ENCODE peak calls at places on chromosome 2, in eight cellular contexts. One of them, this sample, is unnamed.

GRCh38 chr2:15965564-15966019 is 25.2 kb downstream of the MYCN start:
- DNase-seq in CD8-positive, alpha-beta T cell: no peak
- DNase-seq in NCI-H774: no peak
- DNase-seq in stimulated activated naive CD8-positive, alpha-beta T cell treated with anti-CD3 and anti-CD28 coated beads, Interleukin-15, Interleukin-2, amounts not matched to agents 100 U/mL and 50 U/mL, for 24 hours: peak; percentile 80
- DNase-seq in hippocampal formation: no peak
- DNase-seq in NCI-H1417: no peak
- DNase-seq in stimulated activated CD4-positive, alpha-beta T cell treated with anti-CD3 and anti-CD28 coated beads, Interleukin-12 subunit alpha, Interleukin-12 subunit beta, amount 100 ng/mL, for 24 hours: peak; percentile 45
- DNase-seq in T-cell: peak; percentile 23
- DNase-seq in this sample: no peak

GRCh38 chr2:8169443-8169842 is 512.4 kb upstream of the ID2 start:
- DNase-seq in CD8-positive, alpha-beta T cell: no peak
- DNase-seq in NCI-H774: no peak
- DNase-seq in stimulated activated naive CD8-positive, alpha-beta T cell treated with anti-CD3 and anti-CD28 coated beads, Interleukin-15, Interleukin-2, amounts not matched to agents 100 U/mL and 50 U/mL, for 24 hours: no peak
- DNase-seq in hippocampal formation: no peak
- DNase-seq in NCI-H1417: no peak
- DNase-seq in stimulated activated CD4-positive, alpha-beta T cell treated with anti-CD3 and anti-CD28 coated beads, Interleukin-12 subunit alpha, Interleukin-12 subunit beta, amount 100 ng/mL, for 24 hours: no peak
- DNase-seq in T-cell: no peak
- DNase-seq in this sample: no peak

GRCh38 chr2:226705965-226706364 is 93.7 kb downstream of the IRS1 start:
- DNase-seq in CD8-positive, alpha-beta T cell: no peak
- DNase-seq in NCI-H774: no peak
- DNase-seq in stimulated activated naive CD8-positive, alpha-beta T cell treated with anti-CD3 and anti-CD28 coated beads, Interleukin-15, Interleukin-2, amounts not matched to agents 100 U/mL and 50 U/mL, for 24 hours: no peak
- DNase-seq in hippocampal formation: no peak
- DNase-seq in NCI-H1417: no peak
- DNase-seq in stimulated activated CD4-positive, alpha-beta T cell treated with anti-CD3 and anti-CD28 coated beads, Interleukin-12 subunit alpha, Interleukin-12 subunit beta, amount 100 ng/mL, for 24 hours: no peak
- DNase-seq in T-cell: no peak
- DNase-seq in this sample: no peak

GRCh38 chr2:65991332-65991731 is 443.6 kb upstream of the MEIS1 start:
- DNase-seq in CD8-positive, alpha-beta T cell: no peak
- DNase-seq in NCI-H774: no peak
- DNase-seq in stimulated activated naive CD8-positive, alpha-beta T cell treated with anti-CD3 and anti-CD28 coated beads, Interleukin-15, Interleukin-2, amounts not matched to agents 100 U/mL and 50 U/mL, for 24 hours: no peak
- DNase-seq in hippocampal formation: no peak
- DNase-seq in NCI-H1417: peak; percentile 63
- DNase-seq in stimulated activated CD4-positive, alpha-beta T cell treated with anti-CD3 and anti-CD28 coated beads, Interleukin-12 subunit alpha, Interleukin-12 subunit beta, amount 100 ng/mL, for 24 hours: no peak
- DNase-seq in T-cell: no peak
- DNase-seq in this sample: peak; percentile 96

GRCh38 chr2:100852999-100853908 is 33.3 kb downstream of the NPAS2 start:
- DNase-seq in CD8-positive, alpha-beta T cell: no peak
- DNase-seq in NCI-H774: no peak
- DNase-seq in stimulated activated naive CD8-positive, alpha-beta T cell treated with anti-CD3 and anti-CD28 coated beads, Interleukin-15, Interleukin-2, amounts not matched to agents 100 U/mL and 50 U/mL, for 24 hours: no peak
- DNase-seq in hippocampal formation: no peak
- DNase-seq in NCI-H1417: peak; percentile 6
- DNase-seq in stimulated activated CD4-positive, alpha-beta T cell treated with anti-CD3 and anti-CD28 coated beads, Interleukin-12 subunit alpha, Interleukin-12 subunit beta, amount 100 ng/mL, for 24 hours: no peak
- DNase-seq in T-cell: no peak
- DNase-seq in this sample: peak; percentile 5

GRCh38 chr2:128237911-128238697 is 80.6 kb downstream of the HS6ST1 start:
- DNase-seq in CD8-positive, alpha-beta T cell: no peak
- DNase-seq in NCI-H774: no peak
- DNase-seq in stimulated activated naive CD8-positive, alpha-beta T cell treated with anti-CD3 and anti-CD28 coated beads, Interleukin-15, Interleukin-2, amounts not matched to agents 100 U/mL and 50 U/mL, for 24 hours: no peak
- DNase-seq in hippocampal formation: peak; percentile 69
- DNase-seq in NCI-H1417: no peak
- DNase-seq in stimulated activated CD4-positive, alpha-beta T cell treated with anti-CD3 and anti-CD28 coated beads, Interleukin-12 subunit alpha, Interleukin-12 subunit beta, amount 100 ng/mL, for 24 hours: no peak
- DNase-seq in T-cell: no peak
- DNase-seq in this sample: no peak

GRCh38 chr2:183868707-183869106 is 729.6 kb upstream of the ZNF804A start:
- DNase-seq in CD8-positive, alpha-beta T cell: no peak
- DNase-seq in NCI-H774: no peak
- DNase-seq in stimulated activated naive CD8-positive, alpha-beta T cell treated with anti-CD3 and anti-CD28 coated beads, Interleukin-15, Interleukin-2, amounts not matched to agents 100 U/mL and 50 U/mL, for 24 hours: no peak
- DNase-seq in hippocampal formation: no peak
- DNase-seq in NCI-H1417: peak; percentile 21
- DNase-seq in stimulated activated CD4-positive, alpha-beta T cell treated with anti-CD3 and anti-CD28 coated beads, Interleukin-12 subunit alpha, Interleukin-12 subunit beta, amount 100 ng/mL, for 24 hours: no peak
- DNase-seq in T-cell: no peak
- DNase-seq in this sample: no peak

GRCh38 chr2:83323055-83323454 is 1136.0 kb downstream of the SUCLG1 start:
- DNase-seq in CD8-positive, alpha-beta T cell: no peak
- DNase-seq in NCI-H774: no peak
- DNase-seq in stimulated activated naive CD8-positive, alpha-beta T cell treated with anti-CD3 and anti-CD28 coated beads, Interleukin-15, Interleukin-2, amounts not matched to agents 100 U/mL and 50 U/mL, for 24 hours: no peak
- DNase-seq in hippocampal formation: no peak
- DNase-seq in NCI-H1417: no peak
- DNase-seq in stimulated activated CD4-positive, alpha-beta T cell treated with anti-CD3 and anti-CD28 coated beads, Interleukin-12 subunit alpha, Interleukin-12 subunit beta, amount 100 ng/mL, for 24 hours: no peak
- DNase-seq in T-cell: no peak
- DNase-seq in this sample: no peak

GRCh38 chr2:240952496-240953246 is 45.7 kb upstream of the SNED1 start:
- DNase-seq in CD8-positive, alpha-beta T cell: no peak
- DNase-seq in NCI-H774: no peak
- DNase-seq in stimulated activated naive CD8-positive, alpha-beta T cell treated with anti-CD3 and anti-CD28 coated beads, Interleukin-15, Interleukin-2, amounts not matched to agents 100 U/mL and 50 U/mL, for 24 hours: no peak
- DNase-seq in hippocampal formation: no peak
- DNase-seq in NCI-H1417: no peak
- DNase-seq in stimulated activated CD4-positive, alpha-beta T cell treated with anti-CD3 and anti-CD28 coated beads, Interleukin-12 subunit alpha, Interleukin-12 subunit beta, amount 100 ng/mL, for 24 hours: no peak
- DNase-seq in T-cell: no peak
- DNase-seq in this sample: no peak

GRCh38 chr2:240820014-240820606 is at the start of gene KIF1A:
- DNase-seq in CD8-positive, alpha-beta T cell: no peak
- DNase-seq in NCI-H774: peak; percentile 95
- DNase-seq in stimulated activated naive CD8-positive, alpha-beta T cell treated with anti-CD3 and anti-CD28 coated beads, Interleukin-15, Interleukin-2, amounts not matched to agents 100 U/mL and 50 U/mL, for 24 hours: peak; percentile 27
- DNase-seq in hippocampal formation: peak; percentile 90
- DNase-seq in NCI-H1417: peak; percentile 98
- DNase-seq in stimulated activated CD4-positive, alpha-beta T cell treated with anti-CD3 and anti-CD28 coated beads, Interleukin-12 subunit alpha, Interleukin-12 subunit beta, amount 100 ng/mL, for 24 hours: no peak
- DNase-seq in T-cell: no peak
- DNase-seq in this sample: peak; percentile 76

GRCh38 chr2:91477731-91478672 is 2786.5 kb downstream of the RPIA start:
- DNase-seq in CD8-positive, alpha-beta T cell: no peak
- DNase-seq in NCI-H774: no peak
- DNase-seq in stimulated activated naive CD8-positive, alpha-beta T cell treated with anti-CD3 and anti-CD28 coated beads, Interleukin-15, Interleukin-2, amounts not matched to agents 100 U/mL and 50 U/mL, for 24 hours: peak; percentile 27
- DNase-seq in hippocampal formation: no peak
- DNase-seq in NCI-H1417: no peak
- DNase-seq in stimulated activated CD4-positive, alpha-beta T cell treated with anti-CD3 and anti-CD28 coated beads, Interleukin-12 subunit alpha, Interleukin-12 subunit beta, amount 100 ng/mL, for 24 hours: no peak
- DNase-seq in T-cell: no peak
- DNase-seq in this sample: no peak

GRCh38 chr2:38615237-38615636 is 12.5 kb upstream of the HNRNPLL start:
- DNase-seq in CD8-positive, alpha-beta T cell: no peak
- DNase-seq in NCI-H774: no peak
- DNase-seq in stimulated activated naive CD8-positive, alpha-beta T cell treated with anti-CD3 and anti-CD28 coated beads, Interleukin-15, Interleukin-2, amounts not matched to agents 100 U/mL and 50 U/mL, for 24 hours: no peak
- DNase-seq in hippocampal formation: no peak
- DNase-seq in NCI-H1417: no peak
- DNase-seq in stimulated activated CD4-positive, alpha-beta T cell treated with anti-CD3 and anti-CD28 coated beads, Interleukin-12 subunit alpha, Interleukin-12 subunit beta, amount 100 ng/mL, for 24 hours: no peak
- DNase-seq in T-cell: no peak
- DNase-seq in this sample: no peak

GRCh38 chr2:61343141-61343540 is 127.7 kb downstream of the USP34 start:
- DNase-seq in CD8-positive, alpha-beta T cell: no peak
- DNase-seq in NCI-H774: no peak
- DNase-seq in stimulated activated naive CD8-positive, alpha-beta T cell treated with anti-CD3 and anti-CD28 coated beads, Interleukin-15, Interleukin-2, amounts not matched to agents 100 U/mL and 50 U/mL, for 24 hours: no peak
- DNase-seq in hippocampal formation: no peak
- DNase-seq in NCI-H1417: no peak
- DNase-seq in stimulated activated CD4-positive, alpha-beta T cell treated with anti-CD3 and anti-CD28 coated beads, Interleukin-12 subunit alpha, Interleukin-12 subunit beta, amount 100 ng/mL, for 24 hours: no peak
- DNase-seq in T-cell: no peak
- DNase-seq in this sample: no peak

GRCh38 chr2:70967189-70967588 is 11.2 kb upstream of the ANKRD53 start:
- DNase-seq in CD8-positive, alpha-beta T cell: no peak
- DNase-seq in NCI-H774: no peak
- DNase-seq in stimulated activated naive CD8-positive, alpha-beta T cell treated with anti-CD3 and anti-CD28 coated beads, Interleukin-15, Interleukin-2, amounts not matched to agents 100 U/mL and 50 U/mL, for 24 hours: no peak
- DNase-seq in hippocampal formation: no peak
- DNase-seq in NCI-H1417: no peak
- DNase-seq in stimulated activated CD4-positive, alpha-beta T cell treated with anti-CD3 and anti-CD28 coated beads, Interleukin-12 subunit alpha, Interleukin-12 subunit beta, amount 100 ng/mL, for 24 hours: no peak
- DNase-seq in T-cell: no peak
- DNase-seq in this sample: no peak

GRCh38 chr2:191056218-191056617 is 42.2 kb upstream of the STAT1 start:
- DNase-seq in CD8-positive, alpha-beta T cell: no peak
- DNase-seq in NCI-H774: no peak
- DNase-seq in stimulated activated naive CD8-positive, alpha-beta T cell treated with anti-CD3 and anti-CD28 coated beads, Interleukin-15, Interleukin-2, amounts not matched to agents 100 U/mL and 50 U/mL, for 24 hours: no peak
- DNase-seq in hippocampal formation: no peak
- DNase-seq in NCI-H1417: no peak
- DNase-seq in stimulated activated CD4-positive, alpha-beta T cell treated with anti-CD3 and anti-CD28 coated beads, Interleukin-12 subunit alpha, Interleukin-12 subunit beta, amount 100 ng/mL, for 24 hours: no peak
- DNase-seq in T-cell: no peak
- DNase-seq in this sample: no peak

GRCh38 chr2:18132697-18133096 is 254.2 kb downstream of the KCNS3 start:
- DNase-seq in CD8-positive, alpha-beta T cell: no peak
- DNase-seq in NCI-H774: no peak
- DNase-seq in stimulated activated naive CD8-positive, alpha-beta T cell treated with anti-CD3 and anti-CD28 coated beads, Interleukin-15, Interleukin-2, amounts not matched to agents 100 U/mL and 50 U/mL, for 24 hours: no peak
- DNase-seq in hippocampal formation: no peak
- DNase-seq in NCI-H1417: no peak
- DNase-seq in stimulated activated CD4-positive, alpha-beta T cell treated with anti-CD3 and anti-CD28 coated beads, Interleukin-12 subunit alpha, Interleukin-12 subunit beta, amount 100 ng/mL, for 24 hours: no peak
- DNase-seq in T-cell: no peak
- DNase-seq in this sample: no peak

GRCh38 chr2:203237501-203238238 is 1.1 kb upstream of the CYP20A1 start:
- DNase-seq in CD8-positive, alpha-beta T cell: no peak
- DNase-seq in NCI-H774: no peak
- DNase-seq in stimulated activated naive CD8-positive, alpha-beta T cell treated with anti-CD3 and anti-CD28 coated beads, Interleukin-15, Interleukin-2, amounts not matched to agents 100 U/mL and 50 U/mL, for 24 hours: no peak
- DNase-seq in hippocampal formation: no peak
- DNase-seq in NCI-H1417: peak; percentile 56
- DNase-seq in stimulated activated CD4-positive, alpha-beta T cell treated with anti-CD3 and anti-CD28 coated beads, Interleukin-12 subunit alpha, Interleukin-12 subunit beta, amount 100 ng/mL, for 24 hours: no peak
- DNase-seq in T-cell: no peak
- DNase-seq in this sample: no peak

GRCh38 chr2:64599469-64599868 is 54.2 kb downstream of the SERTAD2 start:
- DNase-seq in CD8-positive, alpha-beta T cell: no peak
- DNase-seq in NCI-H774: no peak
- DNase-seq in stimulated activated naive CD8-positive, alpha-beta T cell treated with anti-CD3 and anti-CD28 coated beads, Interleukin-15, Interleukin-2, amounts not matched to agents 100 U/mL and 50 U/mL, for 24 hours: no peak
- DNase-seq in hippocampal formation: no peak
- DNase-seq in NCI-H1417: peak; percentile 42
- DNase-seq in stimulated activated CD4-positive, alpha-beta T cell treated with anti-CD3 and anti-CD28 coated beads, Interleukin-12 subunit alpha, Interleukin-12 subunit beta, amount 100 ng/mL, for 24 hours: no peak
- DNase-seq in T-cell: no peak
- DNase-seq in this sample: no peak

GRCh38 chr2:219247678-219248642 is 2.7 kb downstream of the STK16 start:
- DNase-seq in CD8-positive, alpha-beta T cell: peak; percentile 28
- DNase-seq in NCI-H774: no peak
- DNase-seq in stimulated activated naive CD8-positive, alpha-beta T cell treated with anti-CD3 and anti-CD28 coated beads, Interleukin-15, Interleukin-2, amounts not matched to agents 100 U/mL and 50 U/mL, for 24 hours: peak; percentile 69
- DNase-seq in hippocampal formation: no peak
- DNase-seq in NCI-H1417: no peak
- DNase-seq in stimulated activated CD4-positive, alpha-beta T cell treated with anti-CD3 and anti-CD28 coated beads, Interleukin-12 subunit alpha, Interleukin-12 subunit beta, amount 100 ng/mL, for 24 hours: peak; percentile 43
- DNase-seq in T-cell: peak; percentile 28
- DNase-seq in this sample: no peak

GRCh38 chr2:134426721-134427120 is 172.8 kb downstream of the MGAT5 start:
- DNase-seq in CD8-positive, alpha-beta T cell: no peak
- DNase-seq in NCI-H774: no peak
- DNase-seq in stimulated activated naive CD8-positive, alpha-beta T cell treated with anti-CD3 and anti-CD28 coated beads, Interleukin-15, Interleukin-2, amounts not matched to agents 100 U/mL and 50 U/mL, for 24 hours: no peak
- DNase-seq in hippocampal formation: no peak
- DNase-seq in NCI-H1417: no peak
- DNase-seq in stimulated activated CD4-positive, alpha-beta T cell treated with anti-CD3 and anti-CD28 coated beads, Interleukin-12 subunit alpha, Interleukin-12 subunit beta, amount 100 ng/mL, for 24 hours: no peak
- DNase-seq in T-cell: no peak
- DNase-seq in this sample: no peak

GRCh38 chr2:190121971-190122370 is 59.4 kb upstream of the MSTN start:
- DNase-seq in CD8-positive, alpha-beta T cell: no peak
- DNase-seq in NCI-H774: no peak
- DNase-seq in stimulated activated naive CD8-positive, alpha-beta T cell treated with anti-CD3 and anti-CD28 coated beads, Interleukin-15, Interleukin-2, amounts not matched to agents 100 U/mL and 50 U/mL, for 24 hours: no peak
- DNase-seq in hippocampal formation: peak; percentile 89
- DNase-seq in NCI-H1417: peak; percentile 7
- DNase-seq in stimulated activated CD4-positive, alpha-beta T cell treated with anti-CD3 and anti-CD28 coated beads, Interleukin-12 subunit alpha, Interleukin-12 subunit beta, amount 100 ng/mL, for 24 hours: no peak
- DNase-seq in T-cell: no peak
- DNase-seq in this sample: peak; percentile 11

GRCh38 chr2:203498161-203498560 is 36.9 kb downstream of the RAPH1 start:
- DNase-seq in CD8-positive, alpha-beta T cell: no peak
- DNase-seq in NCI-H774: no peak
- DNase-seq in stimulated activated naive CD8-positive, alpha-beta T cell treated with anti-CD3 and anti-CD28 coated beads, Interleukin-15, Interleukin-2, amounts not matched to agents 100 U/mL and 50 U/mL, for 24 hours: no peak
- DNase-seq in hippocampal formation: no peak
- DNase-seq in NCI-H1417: no peak
- DNase-seq in stimulated activated CD4-positive, alpha-beta T cell treated with anti-CD3 and anti-CD28 coated beads, Interleukin-12 subunit alpha, Interleukin-12 subunit beta, amount 100 ng/mL, for 24 hours: no peak
- DNase-seq in T-cell: no peak
- DNase-seq in this sample: no peak

GRCh38 chr2:65320042-65320711 is 92.5 kb downstream of the ACTR2 start:
- DNase-seq in CD8-positive, alpha-beta T cell: no peak
- DNase-seq in NCI-H774: no peak
- DNase-seq in stimulated activated naive CD8-positive, alpha-beta T cell treated with anti-CD3 and anti-CD28 coated beads, Interleukin-15, Interleukin-2, amounts not matched to agents 100 U/mL and 50 U/mL, for 24 hours: no peak
- DNase-seq in hippocampal formation: no peak
- DNase-seq in NCI-H1417: no peak
- DNase-seq in stimulated activated CD4-positive, alpha-beta T cell treated with anti-CD3 and anti-CD28 coated beads, Interleukin-12 subunit alpha, Interleukin-12 subunit beta, amount 100 ng/mL, for 24 hours: no peak
- DNase-seq in T-cell: no peak
- DNase-seq in this sample: no peak

GRCh38 chr2:45345331-45346305 is 265.4 kb downstream of the SRBD1 start:
- DNase-seq in CD8-positive, alpha-beta T cell: no peak
- DNase-seq in NCI-H774: no peak
- DNase-seq in stimulated activated naive CD8-positive, alpha-beta T cell treated with anti-CD3 and anti-CD28 coated beads, Interleukin-15, Interleukin-2, amounts not matched to agents 100 U/mL and 50 U/mL, for 24 hours: no peak
- DNase-seq in hippocampal formation: no peak
- DNase-seq in NCI-H1417: peak; percentile 76
- DNase-seq in stimulated activated CD4-positive, alpha-beta T cell treated with anti-CD3 and anti-CD28 coated beads, Interleukin-12 subunit alpha, Interleukin-12 subunit beta, amount 100 ng/mL, for 24 hours: no peak
- DNase-seq in T-cell: no peak
- DNase-seq in this sample: no peak

GRCh38 chr2:173982182-173982714 is 17.1 kb upstream of the SP3 start:
- DNase-seq in CD8-positive, alpha-beta T cell: no peak
- DNase-seq in NCI-H774: no peak
- DNase-seq in stimulated activated naive CD8-positive, alpha-beta T cell treated with anti-CD3 and anti-CD28 coated beads, Interleukin-15, Interleukin-2, amounts not matched to agents 100 U/mL and 50 U/mL, for 24 hours: no peak
- DNase-seq in hippocampal formation: no peak
- DNase-seq in NCI-H1417: no peak
- DNase-seq in stimulated activated CD4-positive, alpha-beta T cell treated with anti-CD3 and anti-CD28 coated beads, Interleukin-12 subunit alpha, Interleukin-12 subunit beta, amount 100 ng/mL, for 24 hours: no peak
- DNase-seq in T-cell: no peak
- DNase-seq in this sample: no peak

GRCh38 chr2:44768438-44769236 is 172.9 kb upstream of the SIX3 start:
- DNase-seq in CD8-positive, alpha-beta T cell: no peak
- DNase-seq in NCI-H774: no peak
- DNase-seq in stimulated activated naive CD8-positive, alpha-beta T cell treated with anti-CD3 and anti-CD28 coated beads, Interleukin-15, Interleukin-2, amounts not matched to agents 100 U/mL and 50 U/mL, for 24 hours: no peak
- DNase-seq in hippocampal formation: no peak
- DNase-seq in NCI-H1417: no peak
- DNase-seq in stimulated activated CD4-positive, alpha-beta T cell treated with anti-CD3 and anti-CD28 coated beads, Interleukin-12 subunit alpha, Interleukin-12 subunit beta, amount 100 ng/mL, for 24 hours: no peak
- DNase-seq in T-cell: no peak
- DNase-seq in this sample: no peak

GRCh38 chr2:171159326-171160118 is 1.2 kb downstream of the TLK1 start:
- DNase-seq in CD8-positive, alpha-beta T cell: peak; percentile 29
- DNase-seq in NCI-H774: peak; percentile 16
- DNase-seq in stimulated activated naive CD8-positive, alpha-beta T cell treated with anti-CD3 and anti-CD28 coated beads, Interleukin-15, Interleukin-2, amounts not matched to agents 100 U/mL and 50 U/mL, for 24 hours: peak; percentile 57
- DNase-seq in hippocampal formation: peak; percentile 55
- DNase-seq in NCI-H1417: peak; percentile 62
- DNase-seq in stimulated activated CD4-positive, alpha-beta T cell treated with anti-CD3 and anti-CD28 coated beads, Interleukin-12 subunit alpha, Interleukin-12 subunit beta, amount 100 ng/mL, for 24 hours: peak; percentile 54
- DNase-seq in T-cell: peak; percentile 36
- DNase-seq in this sample: peak; percentile 90

GRCh38 chr2:39059366-39059952 is 61.4 kb downstream of the SOS1 start:
- DNase-seq in CD8-positive, alpha-beta T cell: no peak
- DNase-seq in NCI-H774: peak; percentile 44
- DNase-seq in stimulated activated naive CD8-positive, alpha-beta T cell treated with anti-CD3 and anti-CD28 coated beads, Interleukin-15, Interleukin-2, amounts not matched to agents 100 U/mL and 50 U/mL, for 24 hours: no peak
- DNase-seq in hippocampal formation: peak; percentile 60
- DNase-seq in NCI-H1417: peak; percentile 74
- DNase-seq in stimulated activated CD4-positive, alpha-beta T cell treated with anti-CD3 and anti-CD28 coated beads, Interleukin-12 subunit alpha, Interleukin-12 subunit beta, amount 100 ng/mL, for 24 hours: no peak
- DNase-seq in T-cell: no peak
- DNase-seq in this sample: peak; percentile 81

GRCh38 chr2:112942654-112943002 is 31.7 kb downstream of the IL37 start:
- DNase-seq in CD8-positive, alpha-beta T cell: no peak
- DNase-seq in NCI-H774: no peak
- DNase-seq in stimulated activated naive CD8-positive, alpha-beta T cell treated with anti-CD3 and anti-CD28 coated beads, Interleukin-15, Interleukin-2, amounts not matched to agents 100 U/mL and 50 U/mL, for 24 hours: no peak
- DNase-seq in hippocampal formation: no peak
- DNase-seq in NCI-H1417: peak; percentile 39
- DNase-seq in stimulated activated CD4-positive, alpha-beta T cell treated with anti-CD3 and anti-CD28 coated beads, Interleukin-12 subunit alpha, Interleukin-12 subunit beta, amount 100 ng/mL, for 24 hours: no peak
- DNase-seq in T-cell: no peak
- DNase-seq in this sample: no peak

GRCh38 chr2:80519699-80520291 is 215.2 kb upstream of the LRRTM1 start:
- DNase-seq in CD8-positive, alpha-beta T cell: no peak
- DNase-seq in NCI-H774: no peak
- DNase-seq in stimulated activated naive CD8-positive, alpha-beta T cell treated with anti-CD3 and anti-CD28 coated beads, Interleukin-15, Interleukin-2, amounts not matched to agents 100 U/mL and 50 U/mL, for 24 hours: no peak
- DNase-seq in hippocampal formation: no peak
- DNase-seq in NCI-H1417: no peak
- DNase-seq in stimulated activated CD4-positive, alpha-beta T cell treated with anti-CD3 and anti-CD28 coated beads, Interleukin-12 subunit alpha, Interleukin-12 subunit beta, amount 100 ng/mL, for 24 hours: no peak
- DNase-seq in T-cell: no peak
- DNase-seq in this sample: no peak

GRCh38 chr2:66370824-66371223 is 64.1 kb upstream of the MEIS1 start:
- DNase-seq in CD8-positive, alpha-beta T cell: no peak
- DNase-seq in NCI-H774: no peak
- DNase-seq in stimulated activated naive CD8-positive, alpha-beta T cell treated with anti-CD3 and anti-CD28 coated beads, Interleukin-15, Interleukin-2, amounts not matched to agents 100 U/mL and 50 U/mL, for 24 hours: no peak
- DNase-seq in hippocampal formation: no peak
- DNase-seq in NCI-H1417: no peak
- DNase-seq in stimulated activated CD4-positive, alpha-beta T cell treated with anti-CD3 and anti-CD28 coated beads, Interleukin-12 subunit alpha, Interleukin-12 subunit beta, amount 100 ng/mL, for 24 hours: no peak
- DNase-seq in T-cell: no peak
- DNase-seq in this sample: no peak

GRCh38 chr2:172090947-172091625 is 5.8 kb downstream of the DLX1 start:
- DNase-seq in CD8-positive, alpha-beta T cell: no peak
- DNase-seq in NCI-H774: no peak
- DNase-seq in stimulated activated naive CD8-positive, alpha-beta T cell treated with anti-CD3 and anti-CD28 coated beads, Interleukin-15, Interleukin-2, amounts not matched to agents 100 U/mL and 50 U/mL, for 24 hours: no peak
- DNase-seq in hippocampal formation: no peak
- DNase-seq in NCI-H1417: no peak
- DNase-seq in stimulated activated CD4-positive, alpha-beta T cell treated with anti-CD3 and anti-CD28 coated beads, Interleukin-12 subunit alpha, Interleukin-12 subunit beta, amount 100 ng/mL, for 24 hours: no peak
- DNase-seq in T-cell: no peak
- DNase-seq in this sample: no peak

GRCh38 chr2:241799522-241800197 is 9.3 kb upstream of the NEU4 start:
- DNase-seq in CD8-positive, alpha-beta T cell: no peak
- DNase-seq in NCI-H774: no peak
- DNase-seq in stimulated activated naive CD8-positive, alpha-beta T cell treated with anti-CD3 and anti-CD28 coated beads, Interleukin-15, Interleukin-2, amounts not matched to agents 100 U/mL and 50 U/mL, for 24 hours: peak; percentile 2
- DNase-seq in hippocampal formation: no peak
- DNase-seq in NCI-H1417: no peak
- DNase-seq in stimulated activated CD4-positive, alpha-beta T cell treated with anti-CD3 and anti-CD28 coated beads, Interleukin-12 subunit alpha, Interleukin-12 subunit beta, amount 100 ng/mL, for 24 hours: no peak
- DNase-seq in T-cell: no peak
- DNase-seq in this sample: no peak

This sample was measured in NCI-H510A treated with DMSO at 0.1 percent for 48 hours.